ENCODE peak calls at places on chromosomes 3 and 15, in four cellular contexts. W is T47D, D is A549, H is stomach. G is an unnamed sample.

GRCh38 chr3:55486101-55486856 is 827 bp downstream of the WNT5A start:
- DNase-seq in H (peak), W (no peak), D (no peak), G (peak)

GRCh38 chr3:196127308-196128040 is 45.6 kb upstream of the TFRC start:
- DNase-seq in W (no peak), H (peak), D (no peak), G (no peak)

GRCh38 chr3:59192473-59192872 is 142.6 kb upstream of the CFAP20DC start:
- DNase-seq in H (no peak), W (no peak), D (no peak), G (peak)

GRCh38 chr3:25576836-25577454 is 87.8 kb downstream of the TOP2B start:
- DNase-seq in H (no peak), D (no peak), W (no peak), G (no peak)

GRCh38 chr3:123028233-123028828 is 768 bp upstream of the SEMA5B start:
- DNase-seq in H (no peak), W (peak), D (peak), G (peak)

GRCh38 chr15:63063164-63063756 is 20.7 kb downstream of the TPM1 start:
- DNase-seq in W (no peak), D (no peak), H (no peak), G (no peak)

GRCh38 chr3:171839270-171839669 is 3.9 kb upstream of the TMEM212 start:
- DNase-seq in W (no peak), D (no peak), H (no peak), G (no peak)

GRCh38 chr3:196627043-196627442 is 12.5 kb upstream of the NRROS start:
- DNase-seq in D (no peak), W (no peak), H (no peak), G (no peak)

GRCh38 chr3:196012941-196013471 is 68.9 kb downstream of the TFRC start:
- DNase-seq in W (no peak), H (no peak), D (no peak), G (no peak)

GRCh38 chr15:31326729-31327673 is at the start of gene KLF13:
- DNase-seq in W (peak), D (peak), H (peak), G (peak)

GRCh38 chr3:52118156-52118875 is 35.9 kb downstream of the POC1A start:
- DNase-seq in W (no peak), D (no peak), H (no peak), G (no peak)

GRCh38 chr3:73786346-73786807 is 161.6 kb upstream of the PDZRN3 start:
- DNase-seq in H (no peak), D (no peak), W (no peak), G (peak)

GRCh38 chr15:60575995-60576394 is 97.1 kb upstream of the ICE2 start:
- DNase-seq in D (peak), H (no peak), W (no peak), G (peak)

GRCh38 chr3:10619989-10620832 is 114.8 kb upstream of the ATP2B2 start:
- DNase-seq in H (no peak), D (no peak), W (no peak), G (no peak)

GRCh38 chr15:90085565-90085964 is 16.7 kb downstream of the IDH2 start:
- DNase-seq in H (no peak), D (no peak), W (no peak), G (no peak)

GRCh38 chr3:70261283-70261682 is 51.2 kb downstream of the MDFIC2 start:
- DNase-seq in D (no peak), W (no peak), H (no peak), G (no peak)

GRCh38 chr3:66365023-66365581 is 135.7 kb downstream of the LRIG1 start:
- DNase-seq in H (no peak), W (no peak), D (no peak), G (no peak)

GRCh38 chr15:69946870-69947269 is 150.8 kb downstream of the TLE3 start:
- DNase-seq in H (no peak), D (no peak), W (no peak), G (no peak)

GRCh38 chr3:13272831-13273603 is 147.1 kb downstream of the NUP210 start:
- DNase-seq in W (no peak), D (no peak), H (no peak), G (no peak)

GRCh38 chr3:151171145-151171544 is 31.9 kb downstream of the GPR171 start:
- DNase-seq in W (no peak), H (no peak), D (no peak), G (no peak)

GRCh38 chr3:182740710-182741109 is 52.6 kb upstream of the ATP11B start:
- DNase-seq in H (peak), D (no peak), W (no peak), G (no peak)

GRCh38 chr15:41567870-41568269 is 8.9 kb downstream of the TYRO3 start:
- DNase-seq in H (no peak), D (no peak), W (no peak), G (no peak)

GRCh38 chr15:79290642-79291275 is 8.2 kb downstream of the ANKRD34C start:
- DNase-seq in W (no peak), H (no peak), D (no peak), G (no peak)

GRCh38 chr3:134126153-134126552 is 96.4 kb upstream of the SLCO2A1 start:
- DNase-seq in D (no peak), H (no peak), W (no peak), G (no peak)

GRCh38 chr3:87167634-87168456 is 59.3 kb upstream of the CHMP2B start:
- DNase-seq in H (no peak), W (no peak), D (peak), G (no peak)

GRCh38 chr3:126982522-126983175 is at the start of gene PLXNA1:
- DNase-seq in H (peak), D (peak), W (peak), G (peak)